ENCODE peak calls at places on chromosomes 1 and 21, in seven cellular contexts. One of them, this sample, is unnamed.

GRCh38 chr1:180966310-180966709 is 53.6 kb downstream of the KIAA1614 start:
- DNase-seq in endodermal cell: no peak
- DNase-seq in RKO: no peak
- DNase-seq in psoas muscle: no peak
- DNase-seq in Peyer's patch: no peak
- DNase-seq in iris pigment epithelial cell: no peak
- DNase-seq in WTC11: no peak
- DNase-seq in this sample: no peak

GRCh38 chr1:19336543-19336942 is 24.4 kb downstream of the SLC66A1 start:
- DNase-seq in iris pigment epithelial cell: peak
- DNase-seq in psoas muscle: no peak
- DNase-seq in RKO: peak
- DNase-seq in Peyer's patch: no peak
- DNase-seq in WTC11: no peak
- DNase-seq in endodermal cell: no peak
- DNase-seq in this sample: peak

GRCh38 chr1:2384941-2385481 is 6.3 kb downstream of the MORN1 start:
- DNase-seq in endodermal cell: no peak
- DNase-seq in iris pigment epithelial cell: no peak
- DNase-seq in RKO: no peak
- DNase-seq in WTC11: no peak
- DNase-seq in psoas muscle: peak
- DNase-seq in Peyer's patch: peak
- DNase-seq in this sample: no peak

GRCh38 chr1:165476776-165477175 is 31.9 kb upstream of the RXRG start:
- DNase-seq in WTC11: no peak
- DNase-seq in psoas muscle: no peak
- DNase-seq in iris pigment epithelial cell: no peak
- DNase-seq in RKO: no peak
- DNase-seq in Peyer's patch: no peak
- DNase-seq in endodermal cell: no peak
- DNase-seq in this sample: no peak

GRCh38 chr1:32612189-32612881 is 38.0 kb downstream of the ZBTB8OS start:
- DNase-seq in WTC11: peak
- DNase-seq in Peyer's patch: peak
- DNase-seq in psoas muscle: peak
- DNase-seq in RKO: peak
- DNase-seq in endodermal cell: peak
- DNase-seq in iris pigment epithelial cell: peak
- DNase-seq in this sample: peak

GRCh38 chr21:43591468-43592050 is 67.7 kb downstream of the HSF2BP start:
- DNase-seq in WTC11: no peak
- DNase-seq in endodermal cell: no peak
- DNase-seq in psoas muscle: no peak
- DNase-seq in RKO: no peak
- DNase-seq in iris pigment epithelial cell: peak
- DNase-seq in Peyer's patch: no peak
- DNase-seq in this sample: peak

GRCh38 chr21:46088189-46088588 is 9.7 kb upstream of the COL6A2 start:
- DNase-seq in WTC11: no peak
- DNase-seq in endodermal cell: no peak
- DNase-seq in RKO: no peak
- DNase-seq in psoas muscle: no peak
- DNase-seq in iris pigment epithelial cell: no peak
- DNase-seq in Peyer's patch: no peak
- DNase-seq in this sample: no peak

GRCh38 chr1:36455386-36455785 is 5.1 kb upstream of the OSCP1 start:
- DNase-seq in endodermal cell: no peak
- DNase-seq in RKO: no peak
- DNase-seq in psoas muscle: no peak
- DNase-seq in iris pigment epithelial cell: no peak
- DNase-seq in WTC11: no peak
- DNase-seq in Peyer's patch: no peak
- DNase-seq in this sample: no peak

GRCh38 chr1:15525043-15525958 is 1.3 kb upstream of the CASP9 start:
- DNase-seq in endodermal cell: peak
- DNase-seq in iris pigment epithelial cell: peak
- DNase-seq in psoas muscle: no peak
- DNase-seq in Peyer's patch: peak
- DNase-seq in WTC11: peak
- DNase-seq in RKO: peak
- DNase-seq in this sample: no peak

GRCh38 chr1:160837558-160838205 is 25.0 kb downstream of the CD244 start:
- DNase-seq in WTC11: no peak
- DNase-seq in RKO: peak
- DNase-seq in psoas muscle: peak
- DNase-seq in iris pigment epithelial cell: no peak
- DNase-seq in endodermal cell: no peak
- DNase-seq in Peyer's patch: peak
- DNase-seq in this sample: no peak

GRCh38 chr1:243496806-243497205 is 241.0 kb downstream of the SDCCAG8 start:
- DNase-seq in iris pigment epithelial cell: no peak
- DNase-seq in Peyer's patch: no peak
- DNase-seq in RKO: no peak
- DNase-seq in psoas muscle: peak
- DNase-seq in endodermal cell: no peak
- DNase-seq in WTC11: no peak
- DNase-seq in this sample: no peak

GRCh38 chr1:119816407-119816806 is 5.1 kb upstream of the REG4 start:
- DNase-seq in WTC11: no peak
- DNase-seq in iris pigment epithelial cell: peak
- DNase-seq in RKO: peak
- DNase-seq in Peyer's patch: peak
- DNase-seq in endodermal cell: no peak
- DNase-seq in psoas muscle: no peak
- DNase-seq in this sample: no peak

GRCh38 chr21:17674106-17674505 is 61.4 kb upstream of the BTG3 start:
- DNase-seq in iris pigment epithelial cell: no peak
- DNase-seq in Peyer's patch: no peak
- DNase-seq in psoas muscle: no peak
- DNase-seq in endodermal cell: no peak
- DNase-seq in RKO: no peak
- DNase-seq in WTC11: no peak
- DNase-seq in this sample: no peak

GRCh38 chr1:21318714-21319159 is 28.5 kb upstream of the ECE1 start:
- DNase-seq in iris pigment epithelial cell: peak
- DNase-seq in endodermal cell: no peak
- DNase-seq in psoas muscle: peak
- DNase-seq in RKO: no peak
- DNase-seq in WTC11: no peak
- DNase-seq in Peyer's patch: peak
- DNase-seq in this sample: no peak

GRCh38 chr1:150464422-150464826 is 22.8 kb upstream of the TARS2 start:
- DNase-seq in iris pigment epithelial cell: peak
- DNase-seq in RKO: peak
- DNase-seq in WTC11: peak
- DNase-seq in Peyer's patch: peak
- DNase-seq in endodermal cell: peak
- DNase-seq in psoas muscle: peak
- DNase-seq in this sample: peak

GRCh38 chr1:221891708-221892107 is 149.8 kb upstream of the DUSP10 start:
- DNase-seq in RKO: no peak
- DNase-seq in psoas muscle: no peak
- DNase-seq in WTC11: no peak
- DNase-seq in endodermal cell: no peak
- DNase-seq in iris pigment epithelial cell: peak
- DNase-seq in Peyer's patch: no peak
- DNase-seq in this sample: no peak

GRCh38 chr1:205066221-205066818 is 17.9 kb downstream of the TMEM81 start:
- DNase-seq in endodermal cell: peak
- DNase-seq in RKO: no peak
- DNase-seq in psoas muscle: peak
- DNase-seq in WTC11: peak
- DNase-seq in iris pigment epithelial cell: no peak
- DNase-seq in Peyer's patch: no peak
- DNase-seq in this sample: no peak

GRCh38 chr1:187689137-187689536 is 860.4 kb downstream of the PLA2G4A start:
- DNase-seq in endodermal cell: no peak
- DNase-seq in psoas muscle: no peak
- DNase-seq in Peyer's patch: no peak
- DNase-seq in WTC11: no peak
- DNase-seq in iris pigment epithelial cell: peak
- DNase-seq in RKO: no peak
- DNase-seq in this sample: no peak

GRCh38 chr1:183989078-183989577 is 48.4 kb downstream of the COLGALT2 start:
- DNase-seq in WTC11: no peak
- DNase-seq in Peyer's patch: no peak
- DNase-seq in psoas muscle: peak
- DNase-seq in endodermal cell: no peak
- DNase-seq in iris pigment epithelial cell: peak
- DNase-seq in RKO: peak
- DNase-seq in this sample: no peak

This sample was measured in dermis microvascular lymphatic vessel endothelial cell.